ENCODE peak calls at places on chromosomes 12 and 14, in nine cellular contexts. X is OCI-LY7, P is HCT116, G is PC-3, H is GM23338, O is MM.1S, B is neural progenitor cell, N is hepatocyte, E is SK-N-SH. I is an unnamed sample.

GRCh38 chr12:75747572-75747995 is 236.2 kb upstream of the KRR1 start:
- DNase-seq in P (no peak), B (no peak), N (no peak), O (no peak), G (peak; percentile 62), X (no peak), E (no peak), H (no peak), I (peak; percentile 83)

GRCh38 chr12:24922109-24922508 is 26.8 kb downstream of the BCAT1 start:
- DNase-seq in G (no peak), O (no peak), H (no peak), N (no peak), X (no peak), P (no peak), B (no peak), E (no peak), I (no peak)

GRCh38 chr14:62654641-62655040 is 390.6 kb downstream of the KCNH5 start:
- DNase-seq in O (no peak), E (no peak), X (no peak), N (peak; percentile 28), H (no peak), G (no peak), P (no peak), B (no peak), I (no peak)

GRCh38 chr12:13164859-13165577 is 31.5 kb upstream of the EMP1 start:
- DNase-seq in P (no peak), X (no peak), E (no peak), O (no peak), G (no peak), B (no peak), N (no peak), H (no peak), I (no peak)

GRCh38 chr14:22871200-22871961 is at the start of gene LRP10:
- DNase-seq in X (peak; percentile 97), O (peak; percentile 82), B (peak; percentile 97), G (peak; percentile 89), H (peak; percentile 98), P (peak; percentile 85), E (peak; percentile 93), N (peak; percentile 95), I (peak; percentile 89)

GRCh38 chr14:37546621-37547447 is 48.2 kb downstream of the FOXA1 start:
- DNase-seq in B (no peak), H (no peak), X (no peak), N (peak; percentile 41), G (peak; percentile 89), E (no peak), P (no peak), O (no peak), I (no peak)

GRCh38 chr12:63916561-63917476 is 72.3 kb downstream of the SRGAP1 start:
- DNase-seq in X (no peak), H (no peak), E (no peak), B (no peak), P (no peak), O (no peak), N (no peak), G (peak; percentile 63), I (peak; percentile 56)

GRCh38 chr14:60647081-60647836 is 2.0 kb downstream of the SIX1 start:
- DNase-seq in N (peak; percentile 14), G (peak; percentile 83), H (peak; percentile 75), P (no peak), B (peak; percentile 80), O (no peak), E (no peak), X (no peak), I (peak; percentile 91)

GRCh38 chr12:131370791-131371579 is 339.9 kb upstream of the SFSWAP start:
- DNase-seq in G (no peak), N (no peak), B (no peak), P (no peak), X (no peak), E (no peak), H (no peak), O (no peak), I (peak; percentile 12)

GRCh38 chr12:49200882-49201594 is 12.2 kb upstream of the TUBA1A start:
- DNase-seq in H (peak; percentile 72), X (peak; percentile 64), B (no peak), G (peak; percentile 84), P (peak; percentile 51), N (peak; percentile 56), E (peak; percentile 34), O (no peak), I (peak; percentile 78)

GRCh38 chr14:80404413-80404812 is 193.1 kb upstream of the DIO2 start:
- DNase-seq in X (no peak), G (no peak), H (peak; percentile 68), O (no peak), B (no peak), E (no peak), P (no peak), N (no peak), I (no peak)

GRCh38 chr12:99259040-99259934 is 388.3 kb upstream of the GARIN6 start:
- DNase-seq in E (no peak), B (no peak), H (peak; percentile 21), G (no peak), O (no peak), P (no peak), X (no peak), N (no peak), I (no peak)

GRCh38 chr12:129771238-129771637 is 132.6 kb downstream of the TMEM132D start:
- DNase-seq in B (no peak), P (no peak), G (no peak), O (no peak), H (peak; percentile 65), N (no peak), X (no peak), E (no peak), I (no peak)

GRCh38 chr12:119910586-119910985 is 33.5 kb upstream of the CIT start:
- DNase-seq in H (no peak), G (no peak), B (no peak), N (no peak), O (no peak), X (no peak), E (no peak), P (no peak), I (no peak)

GRCh38 chr12:20458011-20458410 is 89.7 kb downstream of the PDE3A start:
- DNase-seq in X (no peak), P (no peak), E (no peak), N (no peak), G (no peak), H (no peak), B (no peak), O (no peak), I (no peak)

DNA sequence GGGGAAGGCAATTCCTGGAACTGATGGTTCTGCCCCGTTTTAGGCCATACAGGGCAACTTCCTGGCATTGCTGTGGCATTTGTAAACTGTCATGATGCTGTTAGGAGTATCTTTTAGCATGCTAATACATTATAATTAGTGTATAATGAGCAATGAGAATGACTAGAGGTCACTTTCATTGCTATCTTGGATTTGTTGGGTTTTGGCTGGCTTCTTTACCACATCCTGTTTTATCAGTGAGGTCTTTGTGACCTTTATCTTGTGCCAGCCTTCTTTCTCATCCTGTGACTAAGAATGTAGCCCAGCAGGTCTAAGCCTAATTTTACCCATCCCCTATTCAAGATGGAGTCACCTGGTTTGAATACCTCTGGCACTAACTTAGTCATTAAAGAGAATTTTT is 51.2 kb downstream of the TESPA1 start:
- DNase-seq in H (no peak), N (no peak), G (peak; percentile 89), P (no peak), X (no peak), B (no peak), E (no peak), O (peak; percentile 47), I (peak; percentile 24)
- H3K27ac ChIP-seq in H (no peak overlapping the region), N (no peak overlapping the region), G (peak overlapping the region; percentile 96), P (no peak overlapping the region), X (no peak overlapping the region), B (no peak overlapping the region), E (no peak overlapping the region), O (no peak overlapping the region), I (no peak overlapping the region)

GRCh38 chr14:71583705-71584104 is 348.5 kb upstream of the RGS6 start:
- DNase-seq in O (no peak), E (peak; percentile 18), N (no peak), B (no peak), P (no peak), X (no peak), G (no peak), H (no peak), I (no peak)

GRCh38 chr14:71583246-71583645 is 349.0 kb upstream of the RGS6 start:
- DNase-seq in B (no peak), X (no peak), P (no peak), H (no peak), O (no peak), G (no peak), N (no peak), E (no peak), I (peak; percentile 23)

GRCh38 chr14:71586131-71586893 is 345.9 kb upstream of the RGS6 start:
- DNase-seq in X (no peak), B (peak; percentile 62), N (peak; percentile 7), G (no peak), O (no peak), P (no peak), E (peak; percentile 20), H (peak; percentile 24), I (peak; percentile 66)

GRCh38 chr14:71579331-71579730 is 352.9 kb upstream of the RGS6 start:
- DNase-seq in B (no peak), H (no peak), O (no peak), N (no peak), G (no peak), P (no peak), X (no peak), E (no peak), I (no peak)

DNA sequence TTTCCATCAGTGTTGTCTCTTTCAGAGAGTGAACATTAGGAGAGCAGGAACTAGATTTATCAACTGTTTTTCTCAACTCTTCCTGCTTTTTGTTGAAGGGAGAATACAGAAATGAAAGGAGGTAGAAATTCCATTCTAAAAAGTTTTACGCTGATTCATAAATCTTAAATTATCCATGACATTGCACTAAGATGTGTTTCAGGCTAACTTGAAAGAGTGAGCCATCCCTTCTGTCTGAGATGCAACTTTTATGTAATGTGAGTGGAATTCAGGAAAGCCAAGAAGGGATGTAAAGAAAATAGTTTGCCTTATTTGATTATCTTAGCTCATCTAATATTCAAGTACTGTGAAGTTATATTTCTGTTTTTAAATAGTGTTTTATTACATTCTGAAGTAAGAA is 349.5 kb upstream of the RGS6 start:
- DNase-seq in X (no peak), P (no peak), N (no peak), E (no peak), O (no peak), B (no peak), H (no peak), G (no peak), I (peak; percentile 82)
- TF ChIP-seq EZH2phosphoT487 in X (no peak), P (no peak), N (no peak), E (no peak), O (no peak), B (no peak), H (no peak), G (no peak), I (no peak)

GRCh38 chr14:67392123-67392522 is 19.8 kb downstream of the PLEK2 start:
- DNase-seq in E (no peak), G (no peak), B (no peak), O (no peak), X (no peak), N (no peak), H (no peak), P (no peak), I (no peak)
- H3K27ac ChIP-seq in E (no peak overlapping the region), G (no peak overlapping the region), B (no peak overlapping the region), O (no peak overlapping the region), X (no peak overlapping the region), N (no peak overlapping the region), H (no peak overlapping the region), P (no peak overlapping the region), I (no peak overlapping the region)

DNA sequence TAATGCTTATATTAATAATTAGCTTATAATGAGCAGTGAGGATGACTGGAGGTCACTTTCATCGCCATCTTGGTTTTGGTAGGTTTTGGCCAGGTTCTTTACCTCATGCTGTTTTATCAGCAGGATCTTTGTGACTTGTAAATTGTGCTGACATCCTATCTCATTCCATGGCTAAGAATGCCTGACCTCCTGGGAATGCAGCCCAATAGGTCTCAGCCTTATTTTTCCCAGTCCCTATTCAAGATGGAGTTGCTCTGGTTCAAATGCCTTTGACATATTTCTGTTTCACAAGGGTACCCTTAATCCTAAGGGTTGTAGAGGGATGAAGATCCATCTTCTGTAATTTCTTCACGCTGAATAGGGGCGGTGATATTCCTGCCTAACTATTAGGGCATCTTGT is 74.1 kb downstream of the OTOGL start:
- DNase-seq in O (no peak), N (no peak), E (no peak), G (no peak), H (peak; percentile 53), B (no peak), X (no peak), P (no peak), I (no peak)
- TF ChIP-seq EZH2phosphoT487 in O (no peak), N (no peak), E (no peak), G (no peak), H (no peak), B (no peak), X (no peak), P (no peak), I (no peak)